ENCODE peak calls at places on chromosome 11, in seven cellular contexts. R is HCT116, Z is thoracic aorta, K is psoas muscle, T is cardiac muscle cell, P is heart left ventricle, F is ascending aorta. Y is an unnamed sample. For H3K4me1, the result is how much of the 10 kb centered on the place peaks cover.

GRCh38 chr11:75004215-75004614 is 15.5 kb downstream of the NEU3 start:
- DNase-seq in K (no peak), F (no peak), R (no peak), T (no peak), P (no peak), Z (no peak), Y (no peak)

GRCh38 chr11:56841210-56841810 is 92.8 kb upstream of the OR9G4 start:
- DNase-seq in F (no peak), P (peak), K (peak), T (peak), R (peak), Z (no peak), Y (no peak)

GRCh38 chr11:92322225-92322624 is 97.6 kb downstream of the FAT3 start:
- DNase-seq in K (no peak), F (no peak), P (no peak), Z (no peak), R (no peak), T (no peak), Y (no peak)

GRCh38 chr11:75583710-75584658 is 21.9 kb downstream of the SERPINH1 start:
- DNase-seq in T (peak), Z (no peak), P (peak), R (no peak), F (peak), K (peak), Y (peak)

GRCh38 chr11:95450547-95451123 is 219.6 kb upstream of the SESN3 start:
- DNase-seq in P (peak), R (no peak), F (no peak), T (no peak), K (no peak), Z (no peak), Y (no peak)

GRCh38 chr11:9797300-9797699 is 133.4 kb downstream of the SWAP70 start:
- DNase-seq in T (no peak), K (no peak), Z (no peak), P (no peak), R (no peak), F (no peak), Y (no peak)

GRCh38 chr11:74846770-74847169 is 98.1 kb downstream of the RNF169 start:
- DNase-seq in Z (no peak), P (no peak), R (no peak), T (no peak), K (no peak), F (no peak), Y (no peak)

GRCh38 chr11:134476435-134477021 is 64.5 kb upstream of the B3GAT1 start:
- DNase-seq in R (no peak), P (no peak), F (peak), K (no peak), Z (no peak), T (peak), Y (no peak)

GRCh38 chr11:66178183-66178582 is 90.3 kb upstream of the RAB1B start:
- DNase-seq in R (no peak), K (no peak), F (no peak), Z (no peak), P (no peak), T (no peak), Y (no peak)

GRCh38 chr11:60193687-60194433 is 11.0 kb upstream of the MS4A6A start:
- DNase-seq in R (peak), P (peak), Z (no peak), F (peak), K (no peak), T (peak), Y (no peak)

GRCh38 chr11:2199466-2200341 is 28.1 kb upstream of the TH start:
- DNase-seq in P (no peak), R (no peak), F (no peak), Z (no peak), K (no peak), T (no peak), Y (no peak)

GRCh38 chr11:35589281-35589680 is 29.0 kb upstream of the FJX1 start:
- DNase-seq in T (no peak), K (no peak), R (no peak), F (no peak), Z (no peak), P (no peak), Y (no peak)

GRCh38 chr11:68471360-68472340 is 11.1 kb downstream of the PPP6R3 start:
- DNase-seq in K (no peak), P (no peak), R (no peak), F (no peak), T (no peak), Z (no peak), Y (no peak)

GRCh38 chr11:93736129-93736528 is 5.2 kb downstream of the TAF1D start:
- DNase-seq in P (no peak), K (no peak), T (no peak), R (no peak), Z (no peak), F (no peak), Y (no peak)

GRCh38 chr11:67290801-67291200 is 1.7 kb downstream of the ANKRD13D start:
- DNase-seq in K (peak), F (no peak), T (no peak), Z (no peak), P (no peak), R (no peak), Y (peak)

GRCh38 chr11:35524780-35525179 is 636 bp downstream of the PAMR1 start:
- DNase-seq in P (no peak), F (no peak), R (no peak), K (no peak), Z (no peak), T (no peak), Y (no peak)

DNA sequence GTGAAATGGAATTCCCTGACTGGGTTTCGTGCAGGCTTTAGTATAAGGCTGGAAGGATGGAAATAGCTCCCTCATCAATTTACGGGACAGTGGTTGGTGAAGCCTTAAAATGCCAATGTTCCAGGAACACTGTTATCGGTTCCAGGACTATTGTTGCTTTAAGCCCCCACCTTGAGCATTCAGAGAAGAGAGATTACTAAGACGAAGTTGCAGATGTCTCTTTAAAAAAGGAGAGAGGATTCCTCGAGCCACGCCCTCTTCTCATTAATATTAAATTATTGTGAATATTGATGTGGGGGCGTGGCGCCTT is 194 bp upstream of the CREB3L1 start:
- DNase-seq in Z (no peak), F (no peak), P (no peak), R (no peak), K (no peak), T (peak), Y (no peak)
- H3K4me3 ChIP-seq in Z (peak), F (peak), P (peak), R (no peak), K (peak), T (peak), Y (peak)

DNA sequence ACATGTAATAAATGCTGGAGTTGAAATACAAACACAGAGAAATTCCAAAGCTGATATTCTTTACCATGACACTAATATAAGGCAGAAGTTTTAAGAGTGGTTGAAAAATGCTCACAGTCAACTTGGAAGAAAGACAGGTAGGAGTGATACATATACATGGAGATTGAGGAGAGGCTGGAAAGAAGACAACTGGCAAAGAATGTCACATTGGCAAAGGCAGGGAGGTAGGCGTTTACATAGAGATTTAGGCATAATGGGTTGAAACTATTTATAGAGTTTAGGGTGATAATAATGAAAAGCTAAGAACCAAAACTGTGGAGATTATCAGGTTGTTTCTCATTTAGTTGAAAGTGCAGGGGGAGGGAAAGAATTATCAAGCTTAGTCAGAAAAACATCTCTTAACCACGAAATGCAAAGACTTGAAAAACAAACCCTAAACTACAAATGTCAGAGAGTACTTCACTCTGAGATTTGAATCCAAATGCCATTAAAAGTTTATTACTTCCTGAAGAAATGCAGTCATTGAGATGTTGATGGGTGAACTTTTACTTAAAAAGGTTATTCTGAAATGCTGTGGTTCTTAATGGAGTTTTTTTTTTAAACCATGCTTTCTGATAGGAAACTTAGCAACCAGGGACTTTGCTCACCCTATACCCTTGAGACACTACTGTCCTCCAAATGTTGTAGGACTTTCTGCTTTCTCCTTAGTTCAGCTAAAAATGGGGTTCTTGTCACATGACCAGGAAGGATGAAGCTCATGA is 138.4 kb upstream of the CCDC90B start:
- DNase-seq in T (no peak), R (no peak), P (no peak), Z (no peak), K (no peak), F (no peak), Y (no peak)
- TF ChIP-seq CTCF in T (no peak), R (no peak), P (no peak), Z (no peak), K (no peak), F (no peak), Y (no peak)

DNA sequence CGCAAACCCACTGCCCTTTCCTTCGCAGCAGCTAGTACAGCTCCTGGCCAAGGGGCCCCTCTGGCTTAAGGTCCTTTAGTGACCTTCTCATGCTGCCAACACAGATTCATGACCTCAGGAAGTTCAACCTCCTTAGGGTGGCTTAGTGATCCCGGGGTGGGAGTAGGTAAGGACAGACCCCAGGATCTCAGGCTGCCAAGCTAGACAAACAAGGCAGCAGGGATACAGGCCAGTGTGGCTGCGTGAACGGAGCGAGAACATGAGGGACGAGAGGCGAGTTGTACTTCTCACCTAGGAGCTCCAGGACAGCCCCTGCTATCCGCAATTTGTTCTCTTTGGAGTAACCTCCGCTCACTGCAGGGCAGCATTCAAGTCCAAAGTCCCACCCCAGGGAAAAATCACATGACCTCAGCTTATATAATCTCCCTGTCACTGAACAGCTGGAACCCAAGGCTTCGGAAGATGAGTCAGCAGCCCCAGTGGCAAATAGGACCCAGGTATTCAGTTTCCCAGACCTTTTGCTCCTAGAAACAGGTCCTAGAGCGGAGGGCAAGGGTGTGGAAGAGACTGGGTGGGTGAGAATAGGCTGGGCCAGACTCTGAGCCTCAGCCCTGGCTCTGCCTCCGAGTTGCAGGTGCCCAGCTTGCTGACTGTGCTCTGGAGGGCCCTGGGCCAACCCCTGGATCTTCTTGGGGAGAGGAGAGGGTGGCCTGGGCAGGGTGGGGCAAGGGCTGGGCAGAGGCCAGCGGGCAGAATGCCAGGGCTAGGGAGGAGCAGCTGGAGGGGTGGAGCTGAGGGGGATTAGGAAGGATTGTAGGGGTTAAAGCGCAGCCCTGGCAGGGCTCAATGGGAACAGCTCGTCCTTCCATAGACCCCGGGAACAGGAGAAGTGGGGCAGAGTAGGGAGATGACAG is 13.1 kb downstream of the USP2 start:
- DNase-seq in K (peak), T (no peak), R (no peak), Z (no peak), P (peak), F (no peak), Y (peak)
- H3K4me1 ChIP-seq in K (half or more), T (half or more), R (under half), Z (under half), P (half or more), F (under half), Y (half or more)

DNA sequence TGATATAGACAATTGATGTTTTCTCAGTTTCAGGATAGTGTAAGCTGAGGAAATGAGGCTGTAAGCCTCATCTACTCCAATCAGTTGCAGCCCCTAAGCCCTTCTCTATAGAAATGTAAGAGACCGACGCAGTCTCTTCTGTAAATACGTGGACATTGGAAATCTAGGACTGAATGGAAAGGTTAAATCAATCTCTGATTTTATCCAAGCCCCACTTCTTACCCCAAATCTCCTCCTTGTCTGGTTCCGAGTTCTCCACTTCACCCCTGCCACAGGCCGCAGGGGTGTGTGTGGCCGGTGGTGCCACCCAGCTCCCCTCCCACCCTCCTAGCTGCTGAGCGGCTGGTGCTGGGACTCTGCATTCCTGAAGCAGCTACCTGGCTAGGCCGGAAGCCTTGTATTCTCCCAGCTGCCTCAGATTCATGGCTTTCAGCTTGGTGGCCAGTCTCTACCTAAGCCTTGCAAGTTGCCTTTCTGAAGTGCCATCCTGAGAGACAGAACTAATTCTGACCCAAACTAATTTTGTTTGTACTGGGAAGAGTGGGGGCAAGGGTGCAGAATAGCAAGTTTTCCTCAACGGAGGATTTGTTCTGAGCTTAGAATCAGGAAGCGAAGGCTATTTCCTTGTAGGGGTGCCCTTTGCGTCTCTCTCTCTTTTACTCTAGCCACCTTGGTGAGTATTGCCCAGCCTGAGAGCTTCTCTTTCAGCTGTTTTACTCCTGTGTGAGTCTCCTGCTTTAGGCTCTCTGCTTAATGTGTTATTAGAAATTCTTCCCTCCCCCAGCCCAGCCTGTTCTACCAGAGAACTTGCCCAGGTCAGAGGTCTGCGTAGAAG is 749 bp downstream of the VWA5A start:
- DNase-seq in R (no peak), F (no peak), P (no peak), Z (no peak), K (no peak), T (peak), Y (peak)
- H3K4me3 ChIP-seq in R (peak), F (peak), P (peak), Z (peak), K (peak), T (peak), Y (peak)

GRCh38 chr11:63970902-63971301 is 3.5 kb upstream of the COX8A start:
- DNase-seq in T (no peak), F (no peak), R (no peak), P (no peak), K (no peak), Z (no peak), Y (no peak)

GRCh38 chr11:63979426-63979825 is 5.0 kb downstream of the COX8A start:
- DNase-seq in Z (no peak), P (no peak), R (no peak), T (no peak), F (no peak), K (no peak), Y (no peak)

GRCh38 chr11:63978551-63979235 is 4.3 kb downstream of the COX8A start:
- DNase-seq in P (no peak), Z (no peak), F (no peak), T (no peak), K (no peak), R (no peak), Y (no peak)

GRCh38 chr11:63974259-63975143 is at the start of gene COX8A:
- DNase-seq in P (peak), Z (peak), K (peak), T (peak), F (peak), R (peak), Y (peak)
- TF ChIP-seq CTCF in P (peak), Z (no peak), K (no peak), T (no peak), F (no peak), R (no peak), Y (no peak)

DNA sequence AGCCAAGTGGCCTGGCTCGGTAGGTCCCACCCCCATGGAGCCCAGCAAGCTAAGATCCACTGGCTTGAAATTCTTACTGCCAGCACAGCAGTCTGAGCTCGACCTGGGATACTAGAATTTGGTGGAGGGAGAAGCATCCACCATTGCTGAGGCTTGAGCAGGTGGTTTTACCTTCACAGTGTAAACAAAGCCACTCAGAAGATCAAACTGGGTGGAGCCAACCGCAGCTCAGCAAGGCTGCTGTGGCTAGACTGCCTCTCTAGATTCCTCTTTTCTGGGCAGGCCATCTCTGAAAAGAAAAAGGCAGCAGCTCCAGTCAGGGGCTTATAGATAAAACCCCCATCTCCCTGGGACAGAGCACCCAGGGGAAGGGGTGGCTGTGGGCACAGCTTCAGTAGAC is 22.3 kb upstream of the OR5B21 start:
- DNase-seq in R (no peak), P (no peak), F (no peak), T (no peak), Z (no peak), K (no peak), Y (no peak)
- H3K4me1 ChIP-seq in R (under half), P (under half), F (under half), T (under half), Z (under half), K (under half), Y (under half)

GRCh38 chr11:88337342-88338222 is at the start of gene CTSC:
- DNase-seq in P (peak), K (peak), Z (peak), F (peak), R (peak), T (peak), Y (peak)

GRCh38 chr11:88340366-88340930 is 2.9 kb upstream of the CTSC start:
- DNase-seq in T (no peak), R (no peak), Z (no peak), K (no peak), F (no peak), P (no peak), Y (no peak)

GRCh38 chr11:88341852-88342251 is 4.3 kb upstream of the CTSC start:
- DNase-seq in F (no peak), T (no peak), P (no peak), Z (no peak), K (no peak), R (no peak), Y (no peak)

GRCh38 chr11:88335284-88335683 is 2.3 kb downstream of the CTSC start:
- DNase-seq in T (no peak), Z (no peak), R (no peak), K (no peak), F (no peak), P (no peak), Y (no peak)

GRCh38 chr11:88338223-88338661 is 706 bp upstream of the CTSC start:
- DNase-seq in P (peak), Z (no peak), R (no peak), F (peak), T (peak), K (peak), Y (peak)
- H3K4me3 ChIP-seq in P (peak), Z (peak), R (peak), F (peak), T (peak), K (peak), Y (no peak)